ENCODE peak calls at places on chromosomes 13 and 19, in ten cellular contexts. J, N, G, O, W, E, X, C, H and D are unnamed samples.

GRCh38 chr19:5153601-5154128 is 184.8 kb downstream of the KDM4B start:
- DNase-seq in J (no peak), N (no peak), G (no peak), O (peak; percentile 18), W (no peak), E (no peak), X (no peak), C (no peak), H (no peak), D (no peak)

GRCh38 chr13:113027566-113027965 is 58.6 kb downstream of the MCF2L start:
- DNase-seq in J (no peak), N (no peak), G (no peak), O (no peak), W (no peak), E (no peak), X (no peak), C (no peak), H (no peak), D (no peak)

GRCh38 chr19:18675779-18676178 is 7.7 kb upstream of the CRTC1 start:
- DNase-seq in J (no peak), N (no peak), G (peak; percentile 33), O (no peak), W (no peak), E (no peak), X (no peak), C (no peak), H (no peak), D (no peak)

GRCh38 chr13:41293272-41293671 is 17.8 kb upstream of the NAA16 start:
- DNase-seq in J (no peak), N (no peak), G (no peak), O (no peak), W (no peak), E (no peak), X (no peak), C (no peak), H (no peak), D (no peak)

GRCh38 chr19:2157452-2157851 is 6.1 kb upstream of the AP3D1 start:
- DNase-seq in J (no peak), N (no peak), G (no peak), O (no peak), W (no peak), E (no peak), X (no peak), C (no peak), H (no peak), D (no peak)

GRCh38 chr19:48618278-48618915 is 581 bp downstream of the RPL18 start:
- DNase-seq in J (no peak), N (no peak), G (no peak), O (no peak), W (no peak), E (no peak), X (no peak), C (no peak), H (no peak), D (no peak)

GRCh38 chr19:722553-723101 is 13.9 kb downstream of the PALM start:
- DNase-seq in J (no peak), N (no peak), G (no peak), O (peak; percentile 72), W (no peak), E (no peak), X (no peak), C (no peak), H (peak; percentile 67), D (no peak)

GRCh38 chr19:18202759-18203407 is 959 bp downstream of the RAB3A start:
- DNase-seq in J (no peak), N (no peak), G (no peak), O (no peak), W (no peak), E (peak; percentile 27), X (no peak), C (no peak), H (peak; percentile 62), D (no peak)

GRCh38 chr19:14146789-14147216 is 10.4 kb upstream of the ASF1B start:
- DNase-seq in J (peak; percentile 63), N (peak; percentile 70), G (no peak), O (no peak), W (no peak), E (no peak), X (no peak), C (no peak), H (no peak), D (no peak)

GRCh38 chr19:50330365-50331078 is 1.3 kb upstream of the KCNC3 start:
- DNase-seq in J (peak; percentile 80), N (no peak), G (peak; percentile 52), O (peak; percentile 89), W (no peak), E (peak; percentile 91), X (peak; percentile 36), C (peak; percentile 26), H (peak; percentile 92), D (peak; percentile 92)

GRCh38 chr19:29795461-29795860 is 16.3 kb upstream of the CCNE1 start:
- DNase-seq in J (no peak), N (no peak), G (no peak), O (no peak), W (no peak), E (no peak), X (no peak), C (no peak), H (no peak), D (no peak)

GRCh38 chr19:2244486-2244885 is 4.6 kb upstream of the AMH start:
- DNase-seq in J (no peak), N (no peak), G (no peak), O (no peak), W (no peak), E (no peak), X (no peak), C (no peak), H (no peak), D (no peak)

GRCh38 chr13:43428545-43429287 is 358.1 kb downstream of the ENOX1 start:
- DNase-seq in J (no peak), N (no peak), G (no peak), O (no peak), W (no peak), E (no peak), X (no peak), C (no peak), H (no peak), D (no peak)

GRCh38 chr13:73334459-73334858 is 275.7 kb downstream of the KLF5 start:
- DNase-seq in J (no peak), N (no peak), G (peak; percentile 69), O (no peak), W (no peak), E (no peak), X (no peak), C (no peak), H (no peak), D (no peak)

GRCh38 chr19:55600336-55601028 is 394 bp downstream of the ZNF524 start:
- DNase-seq in J (peak; percentile 74), N (no peak), G (no peak), O (no peak), W (peak; percentile 29), E (peak; percentile 81), X (peak; percentile 64), C (no peak), H (peak; percentile 88), D (peak; percentile 90)

GRCh38 chr19:31317098-31317497 is 32.1 kb downstream of the TSHZ3 start:
- DNase-seq in J (no peak), N (no peak), G (no peak), O (no peak), W (no peak), E (no peak), X (no peak), C (no peak), H (no peak), D (no peak)

GRCh38 chr13:34151885-34152284 is 333.9 kb downstream of the RFC3 start:
- DNase-seq in J (no peak), N (no peak), G (peak; percentile 91), O (no peak), W (no peak), E (no peak), X (no peak), C (no peak), H (no peak), D (no peak)

GRCh38 chr13:110698689-110699088 is 7.2 kb downstream of the CARS2 start:
- DNase-seq in J (no peak), N (no peak), G (no peak), O (no peak), W (no peak), E (no peak), X (no peak), C (no peak), H (no peak), D (no peak)

GRCh38 chr13:59472134-59472533 is 691.6 kb downstream of the DIAPH3 start:
- DNase-seq in J (peak; percentile 19), N (no peak), G (no peak), O (no peak), W (no peak), E (no peak), X (no peak), C (no peak), H (no peak), D (no peak)

GRCh38 chr13:110135977-110136597 is 170.9 kb downstream of the COL4A1 start:
- DNase-seq in J (no peak), N (no peak), G (no peak), O (no peak), W (no peak), E (no peak), X (no peak), C (no peak), H (no peak), D (no peak)

GRCh38 chr13:94178625-94179244 is 300.7 kb downstream of the DCT start:
- DNase-seq in J (no peak), N (no peak), G (no peak), O (no peak), W (no peak), E (no peak), X (no peak), C (no peak), H (no peak), D (peak; percentile 58)

GRCh38 chr19:6372594-6373095 is at the start of gene ALKBH7:
- DNase-seq in J (peak; percentile 100), N (peak; percentile 100), G (peak; percentile 96), O (peak; percentile 98), W (peak; percentile 94), E (peak; percentile 100), X (peak; percentile 85), C (peak; percentile 99), H (peak; percentile 97), D (peak; percentile 100)

GRCh38 chr13:48411281-48412099 is 1.4 kb downstream of the LPAR6 start:
- DNase-seq in J (no peak), N (no peak), G (no peak), O (no peak), W (no peak), E (no peak), X (no peak), C (no peak), H (no peak), D (no peak)

GRCh38 chr19:6065685-6066365 is 44.5 kb downstream of the RFX2 start:
- DNase-seq in J (no peak), N (no peak), G (peak; percentile 75), O (peak; percentile 67), W (peak; percentile 40), E (peak; percentile 41), X (peak; percentile 43), C (no peak), H (peak; percentile 66), D (peak; percentile 82)

GRCh38 chr13:91520952-91521351 is 122.5 kb downstream of the GPC5 start:
- DNase-seq in J (no peak), N (no peak), G (no peak), O (no peak), W (no peak), E (no peak), X (no peak), C (no peak), H (no peak), D (peak; percentile 89)

GRCh38 chr19:47280183-47280797 is 5.6 kb downstream of the INAFM1 start:
- DNase-seq in J (no peak), N (no peak), G (no peak), O (no peak), W (no peak), E (peak; percentile 52), X (no peak), C (no peak), H (no peak), D (no peak)

GRCh38 chr13:85381082-85381481 is 418.1 kb downstream of the SLITRK6 start:
- DNase-seq in J (no peak), N (no peak), G (no peak), O (no peak), W (no peak), E (no peak), X (no peak), C (no peak), H (no peak), D (no peak)

GRCh38 chr13:19860884-19861655 is 2.4 kb downstream of the ZMYM5 start:
- DNase-seq in J (peak; percentile 68), N (peak; percentile 51), G (peak; percentile 90), O (no peak), W (no peak), E (no peak), X (no peak), C (no peak), H (no peak), D (no peak)